ENCODE peak calls at places on chromosomes 11 and 22, in six cellular contexts. A is H54; Y is AML-193; Z is left colon; F is AG20443; P is activated CD4-positive, alpha-beta T cell treated with anti-CD3 and anti-CD28 coated beads, Interleukin-2, amount 50 U/mL, for 48 hours. X is an unnamed sample.

GRCh38 chr11:8654503-8654902 is 28.0 kb downstream of the TRIM66 start:
- DNase-seq in A (no peak), Y (no peak), Z (no peak), F (no peak), P (no peak), X (no peak)

GRCh38 chr22:32574957-32575893 is 100.6 kb downstream of the FBXO7 start:
- DNase-seq in A (no peak), Y (no peak), Z (no peak), F (no peak), P (no peak), X (no peak)

GRCh38 chr11:128830836-128831780 is 36.0 kb downstream of the KCNJ1 start:
- DNase-seq in A (peak), Y (peak), Z (peak), F (peak), P (peak), X (peak)

GRCh38 chr11:66478823-66479740 is 1.2 kb upstream of the DPP3 start:
- DNase-seq in A (peak), Y (no peak), Z (peak), F (peak), P (peak), X (no peak)

GRCh38 chr11:94112182-94112960 is 16.3 kb upstream of the PANX1 start:
- DNase-seq in A (no peak), Y (no peak), Z (no peak), F (no peak), P (no peak), X (no peak)

GRCh38 chr22:22768885-22769284 is 118.7 kb upstream of the IGLL5 start:
- DNase-seq in A (no peak), Y (no peak), Z (no peak), F (no peak), P (no peak), X (no peak)

GRCh38 chr11:47186937-47187681 is 875 bp upstream of the PACSIN3 start:
- DNase-seq in A (no peak), Y (no peak), Z (peak), F (peak), P (peak), X (no peak)

GRCh38 chr11:17986007-17986710 is 26.7 kb downstream of the SERGEF start:
- DNase-seq in A (peak), Y (no peak), Z (no peak), F (peak), P (no peak), X (no peak)

GRCh38 chr11:10407055-10407454 is 48.0 kb upstream of the AMPD3 start:
- DNase-seq in A (peak), Y (no peak), Z (no peak), F (no peak), P (no peak), X (no peak)

GRCh38 chr11:94175545-94175944 is 46.9 kb downstream of the PANX1 start:
- DNase-seq in A (no peak), Y (no peak), Z (no peak), F (peak), P (no peak), X (no peak)

GRCh38 chr11:125250316-125250870 is 85.8 kb downstream of the PKNOX2 start:
- DNase-seq in A (no peak), Y (no peak), Z (no peak), F (no peak), P (no peak), X (no peak)

GRCh38 chr11:117993988-117994741 is 8.0 kb downstream of the IL10RA start:
- DNase-seq in A (no peak), Y (peak), Z (no peak), F (no peak), P (no peak), X (no peak)

GRCh38 chr22:38623357-38623756 is 32.8 kb downstream of the FAM227A start:
- DNase-seq in A (peak), Y (no peak), Z (no peak), F (no peak), P (no peak), X (no peak)

GRCh38 chr22:49735411-49736311 is 92.0 kb downstream of the BRD1 start:
- DNase-seq in A (no peak), Y (no peak), Z (no peak), F (peak), P (peak), X (no peak)

GRCh38 chr11:27391336-27392015 is 28.5 kb upstream of the CCDC34 start:
- DNase-seq in A (no peak), Y (no peak), Z (no peak), F (no peak), P (no peak), X (no peak)

GRCh38 chr22:39098576-39098975 is 1.5 kb downstream of the APOBEC3H start:
- DNase-seq in A (no peak), Y (no peak), Z (no peak), F (no peak), P (no peak), X (no peak)

GRCh38 chr22:29184886-29185575 is 20.7 kb upstream of the EMID1 start:
- DNase-seq in A (no peak), Y (no peak), Z (no peak), F (peak), P (no peak), X (no peak)

GRCh38 chr11:96338910-96339703 is 3.9 kb downstream of the MAML2 start:
- DNase-seq in A (no peak), Y (peak), Z (peak), F (peak), P (peak), X (no peak)

GRCh38 chr11:10488581-10489443 is 33.7 kb downstream of the AMPD3 start:
- DNase-seq in A (no peak), Y (no peak), Z (peak), F (no peak), P (no peak), X (no peak)

GRCh38 chr11:79030448-79030847 is 410.4 kb downstream of the TENM4 start:
- DNase-seq in A (no peak), Y (no peak), Z (no peak), F (no peak), P (no peak), X (no peak)

GRCh38 chr11:12629601-12630313 is 44.5 kb upstream of the TEAD1 start:
- DNase-seq in A (no peak), Y (no peak), Z (no peak), F (peak), P (no peak), X (no peak)

GRCh38 chr22:37735054-37735453 is 38.2 kb downstream of the TRIOBP start:
- DNase-seq in A (peak), Y (no peak), Z (peak), F (peak), P (no peak), X (no peak)

GRCh38 chr11:79026803-79027445 is 413.9 kb downstream of the TENM4 start:
- DNase-seq in A (peak), Y (peak), Z (no peak), F (no peak), P (no peak), X (peak)

GRCh38 chr11:97269527-97269926 is 879.7 kb downstream of the JRKL start:
- DNase-seq in A (peak), Y (no peak), Z (no peak), F (no peak), P (no peak), X (no peak)

GRCh38 chr11:46112961-46113617 is 8.2 kb downstream of the PHF21A start:
- DNase-seq in A (peak), Y (peak), Z (no peak), F (peak), P (no peak), X (peak)

GRCh38 chr11:134537941-134538340 is 125.9 kb upstream of the B3GAT1 start:
- DNase-seq in A (no peak), Y (no peak), Z (peak), F (no peak), P (no peak), X (no peak)

GRCh38 chr22:44289429-44290171 is 23.2 kb downstream of the SHISAL1 start:
- DNase-seq in A (no peak), Y (no peak), Z (no peak), F (peak), P (no peak), X (no peak)

GRCh38 chr11:62484352-62484751 is 62.3 kb downstream of the AHNAK start:
- DNase-seq in A (no peak), Y (no peak), Z (no peak), F (no peak), P (no peak), X (no peak)

GRCh38 chr11:127939000-127939399 is 648.4 kb downstream of the ETS1 start:
- DNase-seq in A (no peak), Y (no peak), Z (no peak), F (no peak), P (no peak), X (no peak)

GRCh38 chr11:46977038-46977818 is 40.7 kb downstream of the CSTPP1 start:
- DNase-seq in A (no peak), Y (no peak), Z (no peak), F (no peak), P (no peak), X (no peak)

GRCh38 chr11:108648528-108648885 is 16.4 kb upstream of the DDX10 start:
- DNase-seq in A (no peak), Y (no peak), Z (no peak), F (no peak), P (no peak), X (no peak)

GRCh38 chr11:7826316-7826715 is 29.6 kb upstream of the OR5P2 start:
- DNase-seq in A (no peak), Y (no peak), Z (no peak), F (no peak), P (no peak), X (no peak)

GRCh38 chr11:104410336-104410735 is 246.4 kb upstream of the PDGFD start:
- DNase-seq in A (no peak), Y (no peak), Z (no peak), F (no peak), P (no peak), X (no peak)

GRCh38 chr11:126339866-126340434 is 15.5 kb upstream of the ST3GAL4 start:
- DNase-seq in A (no peak), Y (no peak), Z (no peak), F (peak), P (no peak), X (no peak)

GRCh38 chr11:65851811-65852507 is 6.0 kb downstream of the CFL1 start:
- DNase-seq in A (no peak), Y (no peak), Z (peak), F (peak), P (no peak), X (no peak)

GRCh38 chr11:115083129-115083823 is 404.9 kb downstream of the NXPE2 start:
- DNase-seq in A (no peak), Y (no peak), Z (no peak), F (no peak), P (no peak), X (no peak)

GRCh38 chr11:66864924-66865697 is 8.2 kb downstream of the LRFN4 start:
- DNase-seq in A (no peak), Y (no peak), Z (no peak), F (no peak), P (no peak), X (no peak)

GRCh38 chr22:50604256-50604580 is 3.6 kb downstream of the MAPK8IP2 start:
- DNase-seq in A (no peak), Y (no peak), Z (no peak), F (no peak), P (no peak), X (no peak)

X was measured in GF-D8.